ENCODE peak calls at places on chromosomes 4 and X, in five cellular contexts. L, M, Y, I and Q are unnamed samples. For H3K4me1, the result is how much of the 10 kb centered on the place peaks cover.

GRCh38 chrX:121103381-121103780 is 56.0 kb downstream of the GLUD2 start:
- DNase-seq in I (no peak), L (no peak), Y (no peak), M (no peak), Q (peak)

GRCh38 chrX:34275710-34276109 is 143.6 kb upstream of the FAM47A start:
- DNase-seq in M (no peak), Y (no peak), L (peak), I (no peak), Q (no peak)

GRCh38 chr4:122783301-122784215 is 43.1 kb upstream of the FGF2 start:
- DNase-seq in Y (peak), M (peak), L (peak), I (peak), Q (peak)

GRCh38 chr4:8330821-8331566 is 61.4 kb downstream of the HTRA3 start:
- DNase-seq in L (no peak), I (no peak), M (peak), Y (peak), Q (peak)

GRCh38 chrX:152937236-152937635 is 39.4 kb downstream of the ZNF185 start:
- DNase-seq in L (no peak), I (no peak), M (no peak), Y (peak), Q (no peak)

GRCh38 chr4:16714191-16714590 is 184.3 kb downstream of the LDB2 start:
- DNase-seq in I (no peak), L (no peak), Y (no peak), M (no peak), Q (no peak)

GRCh38 chr4:14434916-14435315 is 567.4 kb upstream of the CPEB2 start:
- DNase-seq in I (no peak), Y (no peak), L (no peak), M (no peak), Q (no peak)

GRCh38 chr4:123465416-123465815 is 68.8 kb downstream of the SPRY1 start:
- DNase-seq in Y (no peak), M (no peak), L (no peak), I (no peak), Q (no peak)

GRCh38 chr4:91325495-91325894 is 978.3 kb upstream of the GRID2 start:
- DNase-seq in L (peak), Y (no peak), I (peak), M (no peak), Q (peak)

GRCh38 chrX:40476958-40477357 is 103.8 kb upstream of the ATP6AP2 start:
- DNase-seq in L (no peak), M (no peak), Y (no peak), I (no peak), Q (no peak)
- H3K4me1 ChIP-seq in L (under half), M (under half), Y (under half), I (under half), Q (under half)

DNA sequence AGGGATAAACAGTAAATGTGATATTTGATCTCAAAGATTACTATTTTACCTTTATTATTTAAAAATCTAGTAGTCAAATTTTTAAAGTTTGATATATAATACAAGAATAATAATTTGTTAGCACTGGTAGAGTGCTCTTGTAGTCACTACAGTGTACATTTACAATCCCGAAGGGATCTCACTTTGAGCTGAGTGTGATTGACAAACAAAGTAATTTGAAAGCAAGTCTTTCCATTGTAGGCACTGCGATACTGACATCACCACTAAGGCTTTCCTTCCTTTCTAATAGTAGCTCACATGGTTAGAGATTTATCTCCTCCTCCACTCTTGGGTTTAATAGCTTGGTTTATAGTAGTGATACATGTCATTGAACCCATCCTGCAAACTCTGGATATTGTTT is 280.6 kb downstream of the PARM1 start:
- DNase-seq in L (no peak), I (no peak), M (no peak), Y (no peak), Q (no peak)
- H3K27ac ChIP-seq in L (no peak), I (no peak), M (no peak), Y (no peak), Q (no peak)

DNA sequence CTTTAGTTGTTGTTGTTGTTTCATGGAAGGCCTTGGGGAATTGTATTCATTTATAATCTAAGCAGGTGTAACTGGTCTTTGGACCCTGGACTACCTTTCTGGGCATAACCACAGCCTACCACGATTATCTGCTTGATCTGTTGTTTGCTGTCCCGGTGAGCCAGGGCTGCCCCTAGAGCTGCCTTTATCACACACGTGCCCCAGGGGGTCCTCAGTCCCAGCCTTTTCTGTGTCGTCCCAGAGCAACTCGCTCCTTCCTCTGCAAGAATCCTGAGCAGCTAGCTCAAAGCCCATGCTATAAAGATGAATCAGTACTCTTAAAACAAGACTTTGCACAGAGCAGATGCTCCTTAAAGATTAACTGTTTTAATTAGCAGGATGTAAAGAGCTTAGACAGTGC is 273.2 kb downstream of the EVC2 start:
- DNase-seq in M (no peak), I (no peak), Y (no peak), L (no peak), Q (no peak)
- H3K4me1 ChIP-seq in M (under half), I (under half), Y (under half), L (under half), Q (under half)

GRCh38 chr4:76977731-76978350 is 28.3 kb downstream of the SEPTIN11 start:
- DNase-seq in L (peak), I (peak), M (no peak), Y (no peak), Q (peak)
- H3K27ac ChIP-seq in L (peak), I (no peak), M (no peak), Y (no peak), Q (peak)

DNA sequence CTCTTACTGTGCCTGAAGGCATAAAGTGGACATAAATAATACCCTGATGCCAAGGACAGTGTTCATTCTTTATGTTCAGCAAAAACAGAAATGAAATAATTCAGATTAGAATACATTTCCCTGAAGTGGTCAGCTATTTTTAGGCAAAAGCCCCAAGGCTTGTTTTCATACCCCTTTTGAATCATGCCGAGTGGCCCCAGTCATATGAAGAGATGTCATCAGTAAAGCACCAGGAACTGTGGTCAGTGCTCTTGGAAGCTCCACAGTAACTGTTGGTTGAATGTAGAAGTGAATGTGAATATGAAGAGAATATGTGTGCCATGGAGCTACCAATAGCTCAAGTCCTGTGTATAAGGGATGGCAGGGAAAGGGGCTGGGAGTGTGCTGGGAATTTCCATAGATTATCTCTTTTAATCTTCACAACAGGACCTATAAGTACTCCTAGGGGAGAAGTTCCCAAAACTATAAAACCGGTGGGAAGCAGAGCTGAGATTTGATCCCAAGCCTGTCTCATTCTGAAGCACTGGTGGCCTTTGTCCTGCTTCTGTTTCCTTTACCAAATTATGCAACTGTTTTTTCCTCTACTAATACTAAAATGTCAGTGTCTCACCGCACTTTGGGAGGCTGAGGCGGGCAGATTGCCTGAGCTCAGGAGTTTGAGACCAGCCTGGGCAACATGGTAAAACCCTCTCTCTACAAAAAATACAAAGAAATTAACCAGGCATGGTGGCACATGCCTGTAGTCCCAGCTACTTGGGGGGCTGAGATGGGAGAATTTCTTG is 52.6 kb downstream of the FNIP2 start:
- DNase-seq in M (no peak), Y (no peak), I (no peak), L (no peak), Q (no peak)
- H3K4me1 ChIP-seq in M (half or more), Y (under half), I (under half), L (under half), Q (under half)

GRCh38 chrX:33161829-33162228 is 49.5 kb downstream of the DMD start:
- DNase-seq in L (no peak), Y (no peak), I (no peak), M (no peak), Q (no peak)

GRCh38 chrX:33156152-33156726 is 55.1 kb downstream of the DMD start:
- DNase-seq in I (no peak), L (no peak), M (no peak), Y (no peak), Q (no peak)

DNA sequence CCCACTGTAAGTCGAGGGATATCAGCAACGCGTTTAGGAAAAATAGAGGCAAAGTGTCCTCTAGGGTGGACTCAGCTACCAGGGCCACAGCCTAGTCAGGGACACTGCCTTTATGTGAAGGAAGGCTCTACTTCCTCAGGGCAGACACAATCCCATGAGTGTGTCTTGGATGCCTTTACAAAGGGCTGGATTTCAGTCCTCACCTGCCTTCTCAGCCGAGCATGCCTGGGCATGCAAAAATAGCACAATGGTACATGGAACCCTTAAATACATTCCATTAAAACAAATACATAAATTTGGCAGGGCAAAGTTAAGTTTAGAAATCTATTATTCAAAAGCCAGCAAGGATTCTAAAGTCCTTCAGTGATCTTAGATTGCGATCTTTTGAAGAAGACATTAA is 51.1 kb downstream of the DMD start:
- DNase-seq in I (peak), Y (no peak), M (no peak), L (no peak), Q (no peak)
- H3K27ac ChIP-seq in I (no peak), Y (no peak), M (no peak), L (no peak), Q (no peak)

DNA sequence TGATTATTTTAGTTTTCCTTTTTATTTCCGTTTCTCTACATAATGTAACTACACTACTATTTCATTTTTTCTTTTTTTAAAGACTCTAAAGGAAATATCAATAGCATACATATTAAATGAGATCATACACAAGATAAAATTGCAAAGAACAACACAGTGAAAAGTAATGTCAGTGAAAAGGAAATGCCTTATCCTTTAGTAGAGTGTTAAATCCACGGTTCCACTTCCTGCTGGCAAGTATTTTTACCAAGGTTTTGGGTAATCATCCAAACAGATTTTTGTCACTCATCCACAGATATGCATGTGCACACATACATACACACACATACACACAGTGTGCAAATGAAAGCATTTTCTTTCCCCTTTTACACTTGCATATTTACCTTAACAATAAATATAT is 548.9 kb downstream of the PPP4R3C start:
- DNase-seq in Y (no peak), L (peak), M (no peak), I (no peak), Q (no peak)
- H3K4me1 ChIP-seq in Y (under half), L (under half), M (under half), I (under half), Q (under half)

GRCh38 chrX:69136546-69137331 is 28.5 kb downstream of the PJA1 start:
- DNase-seq in I (no peak), L (no peak), Y (peak), M (peak), Q (peak)
- H3K27ac ChIP-seq in I (no peak), L (no peak), Y (no peak), M (peak), Q (peak)

GRCh38 chrX:65720580-65720979 is 53.1 kb downstream of the MSN start:
- DNase-seq in M (no peak), I (no peak), Y (no peak), L (peak), Q (no peak)
- H3K4me1 ChIP-seq in M (under half), I (under half), Y (under half), L (under half), Q (under half)

GRCh38 chrX:130097507-130098201 is 12.6 kb downstream of the ELF4 start:
- DNase-seq in L (peak), M (no peak), Y (no peak), I (no peak), Q (no peak)
- H3K27ac ChIP-seq in L (peak), M (no peak), Y (no peak), I (no peak), Q (no peak)